ENCODE peak calls at places on chromosomes 12 and 14, in eight cellular contexts. X, H, P, I, J, W, C and O are unnamed samples.

GRCh38 chr12:13175499-13175898 is 21.0 kb upstream of the EMP1 start:
- DNase-seq in P (no peak), X (no peak), W (no peak), H (no peak), I (no peak), J (no peak), C (no peak), O (no peak)

GRCh38 chr14:106378191-106378590 is 851.8 kb downstream of the TMEM121 start:
- DNase-seq in P (no peak), H (no peak), I (no peak), J (no peak), C (no peak), W (no peak), X (no peak), O (peak)

GRCh38 chr14:52683985-52684520 is 11.3 kb downstream of the ERO1A start:
- DNase-seq in I (no peak), P (no peak), X (no peak), H (no peak), W (no peak), J (no peak), C (no peak), O (no peak)

GRCh38 chr14:21860172-21860571 is 186.6 kb upstream of the OR4E1 start:
- DNase-seq in I (no peak), W (no peak), J (no peak), C (peak), H (peak), P (no peak), X (no peak), O (peak)

GRCh38 chr14:99734406-99735051 is 50.4 kb downstream of the CYP46A1 start:
- DNase-seq in P (peak), C (no peak), W (no peak), X (no peak), I (no peak), H (no peak), J (no peak), O (no peak)

GRCh38 chr12:106645074-106645421 is 62.2 kb downstream of the RFX4 start:
- DNase-seq in C (no peak), P (peak), I (no peak), J (no peak), X (no peak), H (no peak), W (no peak), O (no peak)

GRCh38 chr12:509494-509893 is 49.8 kb downstream of the B4GALNT3 start:
- DNase-seq in X (no peak), P (peak), H (no peak), I (no peak), J (peak), W (no peak), C (no peak), O (no peak)

GRCh38 chr12:10636124-10636523 is 22.7 kb upstream of the MAGOHB start:
- DNase-seq in I (no peak), C (no peak), P (no peak), J (no peak), H (no peak), X (no peak), W (no peak), O (no peak)

GRCh38 chr12:71958457-71958856 is 19.8 kb downstream of the TPH2 start:
- DNase-seq in C (no peak), W (no peak), H (no peak), P (no peak), I (no peak), X (no peak), J (no peak), O (no peak)

GRCh38 chr14:24843494-24843893 is 206.5 kb downstream of the STXBP6 start:
- DNase-seq in H (no peak), P (no peak), X (no peak), W (no peak), C (peak), J (no peak), I (no peak), O (no peak)

GRCh38 chr14:104604461-104605449 is at the start of gene TMEM179:
- DNase-seq in C (no peak), W (no peak), P (peak), H (peak), X (no peak), I (peak), J (no peak), O (no peak)

GRCh38 chr12:1252758-1253157 is 261.7 kb downstream of the ERC1 start:
- DNase-seq in H (no peak), I (no peak), W (no peak), P (no peak), J (no peak), X (no peak), C (no peak), O (no peak)